ENCODE peak calls at places on chromosomes 13 and 19, in eight cellular contexts. One of them, this sample, is unnamed.

GRCh38 chr19:50002386-50002960 is 22.7 kb downstream of the VRK3 start:
- DNase-seq in cardiac fibroblast: no peak
- DNase-seq in substantia nigra: peak
- DNase-seq in GM23338: no peak
- DNase-seq in astrocyte of the spinal cord: no peak
- DNase-seq in mucosa of gallbladder: no peak
- DNase-seq in HT1080: no peak
- DNase-seq in activated T-helper 2 cell treated with anti-CD3 and anti-CD28 coated beads, Interferon-gamma antibody, Interleukin-2, Interleukin-4, amounts not matched to agents 10 μg/mL and 5 μg/mL and 100 μg/mL, durations not matched to agents 14 hours and 24 hours and 36 hours: no peak
- DNase-seq in this sample: no peak

GRCh38 chr13:73110814-73111213 is 52.0 kb downstream of the KLF5 start:
- DNase-seq in mucosa of gallbladder: no peak
- DNase-seq in astrocyte of the spinal cord: no peak
- DNase-seq in HT1080: no peak
- DNase-seq in substantia nigra: no peak
- DNase-seq in GM23338: no peak
- DNase-seq in activated T-helper 2 cell treated with anti-CD3 and anti-CD28 coated beads, Interferon-gamma antibody, Interleukin-2, Interleukin-4, amounts not matched to agents 10 μg/mL and 5 μg/mL and 100 μg/mL, durations not matched to agents 14 hours and 24 hours and 36 hours: no peak
- DNase-seq in cardiac fibroblast: no peak
- DNase-seq in this sample: no peak

GRCh38 chr19:11286312-11286974 is 9.5 kb upstream of the TSPAN16 start:
- DNase-seq in GM23338: no peak
- DNase-seq in substantia nigra: no peak
- DNase-seq in cardiac fibroblast: peak
- DNase-seq in mucosa of gallbladder: no peak
- DNase-seq in activated T-helper 2 cell treated with anti-CD3 and anti-CD28 coated beads, Interferon-gamma antibody, Interleukin-2, Interleukin-4, amounts not matched to agents 10 μg/mL and 5 μg/mL and 100 μg/mL, durations not matched to agents 14 hours and 24 hours and 36 hours: no peak
- DNase-seq in HT1080: no peak
- DNase-seq in astrocyte of the spinal cord: peak
- DNase-seq in this sample: no peak

GRCh38 chr19:4542896-4543351 is 3.1 kb upstream of the LRG1 start:
- DNase-seq in astrocyte of the spinal cord: no peak
- DNase-seq in activated T-helper 2 cell treated with anti-CD3 and anti-CD28 coated beads, Interferon-gamma antibody, Interleukin-2, Interleukin-4, amounts not matched to agents 10 μg/mL and 5 μg/mL and 100 μg/mL, durations not matched to agents 14 hours and 24 hours and 36 hours: no peak
- DNase-seq in cardiac fibroblast: no peak
- DNase-seq in substantia nigra: no peak
- DNase-seq in GM23338: no peak
- DNase-seq in mucosa of gallbladder: no peak
- DNase-seq in HT1080: no peak
- DNase-seq in this sample: no peak

GRCh38 chr19:5170329-5170745 is 170.3 kb downstream of the PTPRS start:
- DNase-seq in mucosa of gallbladder: no peak
- DNase-seq in substantia nigra: no peak
- DNase-seq in cardiac fibroblast: no peak
- DNase-seq in HT1080: no peak
- DNase-seq in GM23338: peak
- DNase-seq in activated T-helper 2 cell treated with anti-CD3 and anti-CD28 coated beads, Interferon-gamma antibody, Interleukin-2, Interleukin-4, amounts not matched to agents 10 μg/mL and 5 μg/mL and 100 μg/mL, durations not matched to agents 14 hours and 24 hours and 36 hours: peak
- DNase-seq in astrocyte of the spinal cord: no peak
- DNase-seq in this sample: no peak

GRCh38 chr13:94712812-94713555 is 639 bp upstream of the SOX21 start:
- DNase-seq in astrocyte of the spinal cord: peak
- DNase-seq in mucosa of gallbladder: no peak
- DNase-seq in GM23338: peak
- DNase-seq in HT1080: peak
- DNase-seq in activated T-helper 2 cell treated with anti-CD3 and anti-CD28 coated beads, Interferon-gamma antibody, Interleukin-2, Interleukin-4, amounts not matched to agents 10 μg/mL and 5 μg/mL and 100 μg/mL, durations not matched to agents 14 hours and 24 hours and 36 hours: no peak
- DNase-seq in substantia nigra: peak
- DNase-seq in cardiac fibroblast: peak
- DNase-seq in this sample: no peak

GRCh38 chr19:3108775-3109174 is 14.6 kb downstream of the GNA11 start:
- DNase-seq in substantia nigra: no peak
- DNase-seq in mucosa of gallbladder: peak
- DNase-seq in activated T-helper 2 cell treated with anti-CD3 and anti-CD28 coated beads, Interferon-gamma antibody, Interleukin-2, Interleukin-4, amounts not matched to agents 10 μg/mL and 5 μg/mL and 100 μg/mL, durations not matched to agents 14 hours and 24 hours and 36 hours: peak
- DNase-seq in astrocyte of the spinal cord: peak
- DNase-seq in cardiac fibroblast: peak
- DNase-seq in GM23338: peak
- DNase-seq in HT1080: peak
- DNase-seq in this sample: peak

GRCh38 chr19:36114763-36115452 is at the start of gene POLR2I:
- DNase-seq in mucosa of gallbladder: peak
- DNase-seq in substantia nigra: peak
- DNase-seq in activated T-helper 2 cell treated with anti-CD3 and anti-CD28 coated beads, Interferon-gamma antibody, Interleukin-2, Interleukin-4, amounts not matched to agents 10 μg/mL and 5 μg/mL and 100 μg/mL, durations not matched to agents 14 hours and 24 hours and 36 hours: peak
- DNase-seq in HT1080: peak
- DNase-seq in GM23338: peak
- DNase-seq in astrocyte of the spinal cord: peak
- DNase-seq in cardiac fibroblast: peak
- DNase-seq in this sample: peak

GRCh38 chr19:19372656-19373416 is 32.6 kb upstream of the GATAD2A start:
- DNase-seq in substantia nigra: no peak
- DNase-seq in HT1080: peak
- DNase-seq in mucosa of gallbladder: peak
- DNase-seq in astrocyte of the spinal cord: peak
- DNase-seq in GM23338: peak
- DNase-seq in activated T-helper 2 cell treated with anti-CD3 and anti-CD28 coated beads, Interferon-gamma antibody, Interleukin-2, Interleukin-4, amounts not matched to agents 10 μg/mL and 5 μg/mL and 100 μg/mL, durations not matched to agents 14 hours and 24 hours and 36 hours: peak
- DNase-seq in cardiac fibroblast: peak
- DNase-seq in this sample: peak

This sample was measured in A172.